ENCODE peak calls at places on chromosomes 5 and 9, in nine cellular contexts. One of them, this sample, is unnamed.

GRCh38 chr9:83007521-83008300 is 55.2 kb downstream of the RASEF start:
- DNase-seq in tibial nerve: no peak
- DNase-seq in sigmoid colon: no peak
- DNase-seq in ovary: no peak
- DNase-seq in A549: no peak
- DNase-seq in H54: no peak
- DNase-seq in prostate gland: no peak
- DNase-seq in lower leg skin: no peak
- DNase-seq in NB4: no peak
- DNase-seq in this sample: no peak

GRCh38 chr9:35909274-35909673 is at the start of gene SPAAR:
- DNase-seq in NB4: no peak
- DNase-seq in prostate gland: no peak
- DNase-seq in A549: no peak
- DNase-seq in H54: no peak
- DNase-seq in tibial nerve: no peak
- DNase-seq in sigmoid colon: no peak
- DNase-seq in lower leg skin: no peak
- DNase-seq in ovary: no peak
- DNase-seq in this sample: no peak

GRCh38 chr9:2340046-2340760 is 281.4 kb upstream of the VLDLR start:
- DNase-seq in sigmoid colon: no peak
- DNase-seq in NB4: no peak
- DNase-seq in A549: no peak
- DNase-seq in ovary: no peak
- DNase-seq in tibial nerve: no peak
- DNase-seq in lower leg skin: no peak
- DNase-seq in H54: no peak
- DNase-seq in prostate gland: no peak
- DNase-seq in this sample: no peak

GRCh38 chr5:143196601-143197259 is 206.8 kb downstream of the NR3C1 start:
- DNase-seq in A549: no peak
- DNase-seq in tibial nerve: no peak
- DNase-seq in ovary: no peak
- DNase-seq in sigmoid colon: no peak
- DNase-seq in prostate gland: no peak
- DNase-seq in H54: no peak
- DNase-seq in NB4: no peak
- DNase-seq in lower leg skin: no peak
- DNase-seq in this sample: no peak

GRCh38 chr9:19379697-19380046 is 364 bp downstream of the RPS6 start:
- DNase-seq in tibial nerve: peak; percentile 18
- DNase-seq in sigmoid colon: no peak
- DNase-seq in lower leg skin: no peak
- DNase-seq in NB4: no peak
- DNase-seq in H54: no peak
- DNase-seq in ovary: no peak
- DNase-seq in prostate gland: no peak
- DNase-seq in A549: no peak
- DNase-seq in this sample: peak; percentile 79

GRCh38 chr5:25515525-25515924 is 870.7 kb upstream of the CDH10 start:
- DNase-seq in H54: no peak
- DNase-seq in tibial nerve: no peak
- DNase-seq in NB4: no peak
- DNase-seq in prostate gland: no peak
- DNase-seq in A549: no peak
- DNase-seq in ovary: no peak
- DNase-seq in lower leg skin: no peak
- DNase-seq in sigmoid colon: no peak
- DNase-seq in this sample: no peak

GRCh38 chr5:78899922-78900362 is 85.2 kb downstream of the ARSB start:
- DNase-seq in NB4: peak; percentile 82
- DNase-seq in lower leg skin: no peak
- DNase-seq in A549: peak; percentile 50
- DNase-seq in ovary: no peak
- DNase-seq in H54: peak; percentile 12
- DNase-seq in tibial nerve: no peak
- DNase-seq in sigmoid colon: no peak
- DNase-seq in prostate gland: no peak
- DNase-seq in this sample: peak; percentile 79

GRCh38 chr5:100723229-100723628 is 179.9 kb downstream of the ST8SIA4 start:
- DNase-seq in NB4: no peak
- DNase-seq in sigmoid colon: no peak
- DNase-seq in A549: no peak
- DNase-seq in ovary: no peak
- DNase-seq in tibial nerve: no peak
- DNase-seq in lower leg skin: no peak
- DNase-seq in H54: no peak
- DNase-seq in prostate gland: no peak
- DNase-seq in this sample: no peak

GRCh38 chr9:93290495-93291434 is 106.8 kb downstream of the WNK2 start:
- DNase-seq in prostate gland: no peak
- DNase-seq in NB4: no peak
- DNase-seq in sigmoid colon: no peak
- DNase-seq in tibial nerve: no peak
- DNase-seq in ovary: no peak
- DNase-seq in H54: no peak
- DNase-seq in A549: no peak
- DNase-seq in lower leg skin: no peak
- DNase-seq in this sample: no peak

GRCh38 chr5:5418764-5419163 is 3.7 kb upstream of the ICE1 start:
- DNase-seq in H54: no peak
- DNase-seq in sigmoid colon: no peak
- DNase-seq in ovary: no peak
- DNase-seq in lower leg skin: no peak
- DNase-seq in A549: no peak
- DNase-seq in tibial nerve: no peak
- DNase-seq in NB4: no peak
- DNase-seq in prostate gland: no peak
- DNase-seq in this sample: no peak

GRCh38 chr9:87668222-87668621 is 57.7 kb upstream of the CTSL start:
- DNase-seq in tibial nerve: no peak
- DNase-seq in ovary: no peak
- DNase-seq in prostate gland: no peak
- DNase-seq in A549: no peak
- DNase-seq in H54: no peak
- DNase-seq in NB4: no peak
- DNase-seq in lower leg skin: no peak
- DNase-seq in sigmoid colon: no peak
- DNase-seq in this sample: no peak
- TF ChIP-seq POLR2A in tibial nerve: no peak
- TF ChIP-seq POLR2A in ovary: no peak
- TF ChIP-seq POLR2A in prostate gland: no peak
- TF ChIP-seq POLR2A in A549: no peak
- TF ChIP-seq POLR2A in H54: no peak
- TF ChIP-seq POLR2A in NB4: no peak
- TF ChIP-seq POLR2A in lower leg skin: no peak
- TF ChIP-seq POLR2A in sigmoid colon: no peak
- TF ChIP-seq POLR2A in this sample: no peak

GRCh38 chr5:68531970-68532369 is 316.4 kb downstream of the PIK3R1 start:
- DNase-seq in ovary: no peak
- DNase-seq in tibial nerve: no peak
- DNase-seq in lower leg skin: no peak
- DNase-seq in H54: no peak
- DNase-seq in A549: no peak
- DNase-seq in prostate gland: no peak
- DNase-seq in NB4: peak; percentile 61
- DNase-seq in sigmoid colon: no peak
- DNase-seq in this sample: no peak

GRCh38 chr5:68533051-68533450 is 317.5 kb downstream of the PIK3R1 start:
- DNase-seq in prostate gland: no peak
- DNase-seq in sigmoid colon: no peak
- DNase-seq in tibial nerve: no peak
- DNase-seq in lower leg skin: no peak
- DNase-seq in A549: no peak
- DNase-seq in H54: no peak
- DNase-seq in NB4: peak; percentile 44
- DNase-seq in ovary: no peak
- DNase-seq in this sample: no peak

GRCh38 chr5:68533571-68534051 is 318.1 kb downstream of the PIK3R1 start:
- DNase-seq in sigmoid colon: no peak
- DNase-seq in ovary: no peak
- DNase-seq in prostate gland: peak; percentile 50
- DNase-seq in lower leg skin: no peak
- DNase-seq in tibial nerve: no peak
- DNase-seq in H54: no peak
- DNase-seq in A549: no peak
- DNase-seq in NB4: peak; percentile 9
- DNase-seq in this sample: no peak

GRCh38 chr5:68535121-68535520 is 319.6 kb downstream of the PIK3R1 start:
- DNase-seq in ovary: no peak
- DNase-seq in tibial nerve: no peak
- DNase-seq in A549: no peak
- DNase-seq in prostate gland: no peak
- DNase-seq in H54: no peak
- DNase-seq in lower leg skin: no peak
- DNase-seq in NB4: no peak
- DNase-seq in sigmoid colon: no peak
- DNase-seq in this sample: no peak

GRCh38 chr5:68534131-68534940 is 318.8 kb downstream of the PIK3R1 start:
- DNase-seq in H54: no peak
- DNase-seq in ovary: peak; percentile 28
- DNase-seq in prostate gland: peak; percentile 70
- DNase-seq in A549: no peak
- DNase-seq in sigmoid colon: no peak
- DNase-seq in lower leg skin: no peak
- DNase-seq in tibial nerve: no peak
- DNase-seq in NB4: peak; percentile 59
- DNase-seq in this sample: no peak
- TF ChIP-seq POLR2A in H54: no peak
- TF ChIP-seq POLR2A in ovary: no peak
- TF ChIP-seq POLR2A in prostate gland: no peak
- TF ChIP-seq POLR2A in A549: no peak
- TF ChIP-seq POLR2A in sigmoid colon: no peak
- TF ChIP-seq POLR2A in lower leg skin: no peak
- TF ChIP-seq POLR2A in tibial nerve: no peak
- TF ChIP-seq POLR2A in NB4: no peak
- TF ChIP-seq POLR2A in this sample: no peak

GRCh38 chr9:105244274-105244995 is at the start of gene SLC44A1:
- DNase-seq in H54: peak; percentile 93
- DNase-seq in tibial nerve: peak; percentile 95
- DNase-seq in prostate gland: peak; percentile 96
- DNase-seq in sigmoid colon: peak; percentile 98
- DNase-seq in lower leg skin: peak; percentile 94
- DNase-seq in NB4: peak; percentile 97
- DNase-seq in ovary: peak; percentile 95
- DNase-seq in A549: peak; percentile 96
- DNase-seq in this sample: peak; percentile 96
- TF ChIP-seq POLR2A in H54: peak; percentile 66
- TF ChIP-seq POLR2A in tibial nerve: peak; percentile 73
- TF ChIP-seq POLR2A in prostate gland: peak; percentile 67
- TF ChIP-seq POLR2A in sigmoid colon: no peak
- TF ChIP-seq POLR2A in lower leg skin: peak; percentile 29
- TF ChIP-seq POLR2A in NB4: peak; percentile 67
- TF ChIP-seq POLR2A in ovary: peak; percentile 43
- TF ChIP-seq POLR2A in A549: peak; percentile 56
- TF ChIP-seq POLR2A in this sample: peak; percentile 92

DNA sequence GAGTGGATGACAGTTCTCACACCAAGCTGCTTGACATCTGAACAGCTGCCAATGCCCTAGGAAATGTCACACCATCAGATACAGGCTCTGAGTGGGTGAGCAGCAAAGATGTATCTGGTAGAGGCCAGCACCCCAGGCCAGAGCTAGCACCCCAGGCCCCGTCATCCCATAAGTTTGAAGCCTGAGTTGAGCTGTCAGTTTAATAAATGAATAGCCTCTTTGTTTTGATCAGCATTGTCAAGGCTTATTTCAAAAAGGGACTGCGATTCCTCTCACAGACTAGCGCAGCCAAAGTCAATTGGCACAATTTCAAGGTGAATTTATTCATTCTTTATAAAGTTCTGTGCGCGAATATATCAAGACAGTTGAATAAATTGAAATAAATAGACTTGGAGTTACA is 1327.1 kb downstream of the MAT2B start:
- DNase-seq in ovary: no peak
- DNase-seq in lower leg skin: no peak
- DNase-seq in A549: no peak
- DNase-seq in sigmoid colon: no peak
- DNase-seq in NB4: no peak
- DNase-seq in tibial nerve: no peak
- DNase-seq in prostate gland: no peak
- DNase-seq in H54: no peak
- DNase-seq in this sample: no peak
- TF ChIP-seq POLR2A in ovary: no peak
- TF ChIP-seq POLR2A in lower leg skin: no peak
- TF ChIP-seq POLR2A in A549: no peak
- TF ChIP-seq POLR2A in sigmoid colon: no peak
- TF ChIP-seq POLR2A in NB4: no peak
- TF ChIP-seq POLR2A in tibial nerve: no peak
- TF ChIP-seq POLR2A in prostate gland: no peak
- TF ChIP-seq POLR2A in H54: no peak
- TF ChIP-seq POLR2A in this sample: no peak

DNA sequence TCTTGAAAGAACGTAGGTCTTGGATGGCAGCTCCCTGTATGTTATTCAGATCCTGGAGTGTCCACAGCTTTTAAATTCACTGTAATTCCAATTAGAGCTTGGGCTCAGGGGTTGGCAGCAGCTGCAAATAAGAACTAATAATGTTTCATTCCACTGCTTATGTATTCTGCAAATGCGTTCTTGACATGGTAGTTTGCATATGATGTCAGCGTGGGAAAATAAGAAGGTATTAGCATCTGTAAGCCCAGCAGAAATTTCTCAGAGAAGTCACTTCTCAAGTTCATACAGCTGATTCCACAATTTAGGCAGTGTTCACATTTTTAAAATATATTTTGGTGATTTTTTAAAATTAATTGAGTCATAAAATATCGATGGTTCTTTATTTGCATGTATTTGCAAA is 58.5 kb downstream of the RORB start:
- DNase-seq in tibial nerve: no peak
- DNase-seq in sigmoid colon: no peak
- DNase-seq in ovary: no peak
- DNase-seq in H54: no peak
- DNase-seq in prostate gland: no peak
- DNase-seq in lower leg skin: no peak
- DNase-seq in NB4: no peak
- DNase-seq in A549: no peak
- DNase-seq in this sample: no peak
- TF ChIP-seq POLR2A in tibial nerve: no peak
- TF ChIP-seq POLR2A in sigmoid colon: no peak
- TF ChIP-seq POLR2A in ovary: no peak
- TF ChIP-seq POLR2A in H54: no peak
- TF ChIP-seq POLR2A in prostate gland: no peak
- TF ChIP-seq POLR2A in lower leg skin: no peak
- TF ChIP-seq POLR2A in NB4: no peak
- TF ChIP-seq POLR2A in A549: no peak
- TF ChIP-seq POLR2A in this sample: no peak